ENCODE peak calls at places on chromosomes 5 and 9, in four cellular contexts. One of them, this sample, is unnamed.

GRCh38 chr5:121189569-121190305 is 661.9 kb upstream of the FTMT start:
- DNase-seq in foreskin fibroblast: peak; percentile 81
- DNase-seq in fibroblast of lung: peak; percentile 59
- DNase-seq in AG04449: peak; percentile 2
- DNase-seq in this sample: peak; percentile 86

GRCh38 chr5:90602681-90603080 is 44.1 kb downstream of the ADGRV1 start:
- DNase-seq in foreskin fibroblast: no peak
- DNase-seq in fibroblast of lung: no peak
- DNase-seq in AG04449: no peak
- DNase-seq in this sample: no peak

GRCh38 chr5:38448553-38449350 is 107.7 kb downstream of the LIFR start:
- DNase-seq in foreskin fibroblast: peak; percentile 46
- DNase-seq in fibroblast of lung: no peak
- DNase-seq in AG04449: no peak
- DNase-seq in this sample: peak; percentile 61

GRCh38 chr5:1409386-1410110 is 35.7 kb downstream of the SLC6A3 start:
- DNase-seq in foreskin fibroblast: peak; percentile 54
- DNase-seq in fibroblast of lung: peak; percentile 3
- DNase-seq in AG04449: no peak
- DNase-seq in this sample: peak; percentile 18

GRCh38 chr9:89175739-89176360 is 2.8 kb downstream of the SHC3 start:
- DNase-seq in foreskin fibroblast: peak; percentile 42
- DNase-seq in fibroblast of lung: peak; percentile 56
- DNase-seq in AG04449: no peak
- DNase-seq in this sample: peak; percentile 32

GRCh38 chr5:113800686-113801085 is 287.2 kb downstream of the YTHDC2 start:
- DNase-seq in foreskin fibroblast: no peak
- DNase-seq in fibroblast of lung: no peak
- DNase-seq in AG04449: no peak
- DNase-seq in this sample: no peak

GRCh38 chr5:77957931-77958476 is 181.9 kb upstream of the TBCA start:
- DNase-seq in foreskin fibroblast: peak; percentile 17
- DNase-seq in fibroblast of lung: no peak
- DNase-seq in AG04449: no peak
- DNase-seq in this sample: no peak

GRCh38 chr9:124503713-124504529 is 3.3 kb downstream of the NR5A1 start:
- DNase-seq in foreskin fibroblast: peak; percentile 13
- DNase-seq in fibroblast of lung: no peak
- DNase-seq in AG04449: no peak
- DNase-seq in this sample: no peak

GRCh38 chr9:715310-715709 is 126.2 kb upstream of the DMRT1 start:
- DNase-seq in foreskin fibroblast: no peak
- DNase-seq in fibroblast of lung: peak; percentile 56
- DNase-seq in AG04449: no peak
- DNase-seq in this sample: no peak

GRCh38 chr5:124596595-124597388 is 149.6 kb downstream of the ZNF608 start:
- DNase-seq in foreskin fibroblast: peak; percentile 83
- DNase-seq in fibroblast of lung: peak; percentile 97
- DNase-seq in AG04449: peak; percentile 87
- DNase-seq in this sample: no peak

GRCh38 chr5:176424181-176424580 is 7.8 kb upstream of the CLTB start:
- DNase-seq in foreskin fibroblast: no peak
- DNase-seq in fibroblast of lung: no peak
- DNase-seq in AG04449: no peak
- DNase-seq in this sample: no peak

GRCh38 chr9:70601000-70601929 is 186.8 kb upstream of the KLF9 start:
- DNase-seq in foreskin fibroblast: peak; percentile 97
- DNase-seq in fibroblast of lung: peak; percentile 100
- DNase-seq in AG04449: peak; percentile 99
- DNase-seq in this sample: peak; percentile 30

GRCh38 chr5:140345919-140346347 is 470 bp downstream of the HBEGF start:
- DNase-seq in foreskin fibroblast: peak; percentile 85
- DNase-seq in fibroblast of lung: peak; percentile 69
- DNase-seq in AG04449: no peak
- DNase-seq in this sample: peak; percentile 73

GRCh38 chr5:102545175-102545574 is 46.4 kb upstream of the SLCO6A1 start:
- DNase-seq in foreskin fibroblast: peak; percentile 5
- DNase-seq in fibroblast of lung: no peak
- DNase-seq in AG04449: no peak
- DNase-seq in this sample: peak; percentile 38
- TF ChIP-seq CTCF in foreskin fibroblast: peak; percentile 21
- TF ChIP-seq CTCF in fibroblast of lung: peak; percentile 13
- TF ChIP-seq CTCF in AG04449: peak; percentile 15
- TF ChIP-seq CTCF in this sample: peak; percentile 39

DNA sequence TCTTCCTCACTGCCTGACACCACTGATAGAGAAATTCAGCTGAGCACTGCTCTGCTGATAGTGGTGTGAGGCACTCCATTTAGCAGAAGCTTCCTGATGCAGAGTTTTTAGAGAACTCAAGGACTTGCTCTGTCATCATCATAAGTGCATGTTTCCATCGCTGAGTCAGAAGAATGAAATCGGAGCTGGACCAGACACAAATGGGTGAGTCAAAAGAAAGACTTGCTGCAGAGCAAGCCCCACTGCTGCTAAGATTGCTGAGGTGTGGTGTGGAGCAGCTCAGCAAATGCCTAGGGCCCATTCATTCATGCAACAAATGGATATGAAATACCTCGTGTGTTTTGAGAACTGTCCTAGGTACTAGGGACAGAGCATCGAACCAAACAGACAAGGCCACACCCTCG is 410.2 kb upstream of the SLC30A5 start:
- DNase-seq in foreskin fibroblast: peak; percentile 97
- DNase-seq in fibroblast of lung: peak; percentile 99
- DNase-seq in AG04449: peak; percentile 96
- DNase-seq in this sample: peak; percentile 94
- H3K4me3 ChIP-seq in foreskin fibroblast: no peak overlapping the region
- H3K4me3 ChIP-seq in fibroblast of lung: no peak overlapping the region
- H3K4me3 ChIP-seq in AG04449: no peak overlapping the region
- H3K4me3 ChIP-seq in this sample: no peak overlapping the region

DNA sequence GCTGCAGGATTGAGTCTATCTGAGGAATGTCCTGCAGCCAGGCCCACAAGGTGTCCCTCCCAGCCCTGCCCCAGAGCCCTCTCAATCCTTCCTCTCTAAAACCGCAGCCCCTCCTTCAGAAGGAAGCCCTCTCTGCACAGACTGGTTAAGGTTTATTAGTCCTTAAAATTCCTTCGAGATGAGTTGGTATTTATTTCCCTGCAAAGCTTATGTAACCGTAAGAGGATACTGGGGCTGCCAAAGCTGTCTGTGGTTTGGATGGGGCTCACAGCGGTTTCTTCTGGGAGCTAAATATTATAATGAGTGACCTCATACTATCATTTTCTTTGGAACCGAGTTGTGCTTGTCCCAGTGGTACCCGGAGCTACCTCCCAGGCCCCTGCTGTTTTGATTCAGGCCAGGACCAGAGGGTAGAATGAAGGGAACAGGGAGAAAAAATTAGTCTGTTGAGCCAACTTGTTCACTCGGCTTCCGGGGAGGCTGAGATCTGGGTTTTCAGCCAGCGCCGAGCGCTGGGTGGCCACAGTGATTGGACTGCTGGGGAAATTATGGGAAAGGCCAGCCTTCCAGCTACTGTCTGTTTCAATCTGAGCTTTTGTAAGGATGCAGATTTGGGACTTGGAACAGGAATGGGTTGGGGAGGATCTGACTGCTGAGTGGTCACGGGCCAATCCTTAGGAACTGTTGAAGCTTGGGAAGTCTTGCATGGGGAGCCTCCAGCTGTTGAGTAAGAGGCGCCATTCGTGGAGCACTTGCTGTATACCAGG is 107.5 kb downstream of the NDFIP1 start:
- DNase-seq in foreskin fibroblast: peak; percentile 93
- DNase-seq in fibroblast of lung: peak; percentile 99
- DNase-seq in AG04449: peak; percentile 94
- DNase-seq in this sample: no peak
- TF ChIP-seq CTCF in foreskin fibroblast: no peak
- TF ChIP-seq CTCF in fibroblast of lung: no peak
- TF ChIP-seq CTCF in AG04449: no peak
- TF ChIP-seq CTCF in this sample: no peak

GRCh38 chr9:130824616-130825015 is 10.4 kb upstream of the ABL1 start:
- DNase-seq in foreskin fibroblast: peak; percentile 45
- DNase-seq in fibroblast of lung: no peak
- DNase-seq in AG04449: no peak
- DNase-seq in this sample: no peak
- H3K4me3 ChIP-seq in foreskin fibroblast: peak overlapping the region; percentile 1
- H3K4me3 ChIP-seq in fibroblast of lung: no peak overlapping the region
- H3K4me3 ChIP-seq in AG04449: peak overlapping the region; percentile 7
- H3K4me3 ChIP-seq in this sample: peak overlapping the region; percentile 7

GRCh38 chr5:141850183-141850768 is 27.9 kb downstream of the PCDH1 start:
- DNase-seq in foreskin fibroblast: peak; percentile 61
- DNase-seq in fibroblast of lung: peak; percentile 19
- DNase-seq in AG04449: no peak
- DNase-seq in this sample: peak; percentile 60
- TF ChIP-seq CTCF in foreskin fibroblast: no peak
- TF ChIP-seq CTCF in fibroblast of lung: no peak
- TF ChIP-seq CTCF in AG04449: no peak
- TF ChIP-seq CTCF in this sample: no peak

DNA sequence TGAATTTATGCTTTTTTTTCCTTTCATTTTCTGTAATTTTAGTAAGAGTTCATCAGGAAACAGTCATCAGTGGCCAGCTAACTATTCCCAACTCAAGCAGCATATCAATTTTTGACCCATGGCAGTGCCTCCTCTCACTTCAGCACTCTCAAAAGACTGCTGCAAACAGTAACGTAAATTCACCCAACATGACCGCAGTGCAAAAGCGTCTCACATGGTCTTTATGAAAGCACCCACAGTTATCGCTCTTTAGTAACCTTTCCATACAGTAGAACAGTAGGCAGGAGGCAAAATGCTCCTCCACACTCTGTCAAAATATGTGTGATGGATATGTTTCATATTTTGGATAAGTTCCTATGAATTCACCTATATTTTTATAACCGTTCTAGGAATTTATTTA is 48.6 kb downstream of the PARP8 start:
- DNase-seq in foreskin fibroblast: no peak
- DNase-seq in fibroblast of lung: no peak
- DNase-seq in AG04449: no peak
- DNase-seq in this sample: no peak
- H3K4me3 ChIP-seq in foreskin fibroblast: no peak overlapping the region
- H3K4me3 ChIP-seq in fibroblast of lung: no peak overlapping the region
- H3K4me3 ChIP-seq in AG04449: no peak overlapping the region
- H3K4me3 ChIP-seq in this sample: no peak overlapping the region

DNA sequence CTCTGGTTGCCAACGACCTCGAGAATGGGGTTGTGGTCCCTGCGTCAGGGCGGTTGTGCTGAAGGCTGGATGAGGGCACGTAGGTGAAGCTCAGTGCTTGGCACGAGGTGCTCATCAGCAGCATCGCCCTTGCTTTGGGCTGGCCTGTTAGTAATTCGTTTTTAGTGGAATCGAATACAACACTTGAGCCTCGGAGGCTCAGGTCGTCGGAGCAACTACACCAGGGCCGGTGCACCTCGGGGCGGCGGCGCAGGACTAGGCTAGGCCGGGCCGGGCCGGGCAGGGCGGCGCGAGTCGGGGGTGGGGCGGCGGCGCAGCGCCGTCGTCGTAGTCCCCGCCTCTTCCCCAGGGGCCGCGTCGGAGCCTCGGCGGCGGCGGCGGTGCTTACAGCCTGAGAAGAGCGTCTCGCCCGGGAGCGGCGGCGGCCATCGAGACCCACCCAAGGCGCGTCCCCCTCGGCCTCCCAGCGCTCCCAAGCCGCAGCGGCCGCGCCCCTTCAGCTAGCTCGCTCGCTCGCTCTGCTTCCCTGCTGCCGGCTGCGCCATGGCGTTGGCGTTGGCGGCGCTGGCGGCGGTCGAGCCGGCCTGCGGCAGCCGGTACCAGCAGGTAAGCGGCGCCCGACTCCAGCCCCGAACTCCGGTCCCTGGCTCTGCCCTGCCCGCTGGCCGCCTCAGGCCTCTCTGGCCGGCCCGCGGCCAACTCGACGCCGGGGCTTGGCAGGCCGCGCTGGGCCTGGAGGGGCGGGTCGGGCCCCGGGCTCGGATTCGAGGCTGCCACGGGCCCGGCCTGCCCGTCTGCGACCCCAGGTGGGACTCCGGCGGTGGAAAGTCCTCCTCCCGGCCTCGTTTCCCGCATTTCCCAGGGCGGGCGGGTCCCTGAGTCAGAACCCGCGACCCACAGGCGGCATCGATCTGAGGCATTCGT is at the start of gene NDFIP1:
- DNase-seq in foreskin fibroblast: peak; percentile 94
- DNase-seq in fibroblast of lung: peak; percentile 78
- DNase-seq in AG04449: no peak
- DNase-seq in this sample: peak; percentile 88
- TF ChIP-seq CTCF in foreskin fibroblast: no peak
- TF ChIP-seq CTCF in fibroblast of lung: no peak
- TF ChIP-seq CTCF in AG04449: no peak
- TF ChIP-seq CTCF in this sample: no peak

GRCh38 chr9:121294866-121295661 is 27.1 kb downstream of the GSN start:
- DNase-seq in foreskin fibroblast: no peak
- DNase-seq in fibroblast of lung: no peak
- DNase-seq in AG04449: no peak
- DNase-seq in this sample: no peak
- H3K4me3 ChIP-seq in foreskin fibroblast: no peak overlapping the region
- H3K4me3 ChIP-seq in fibroblast of lung: no peak overlapping the region
- H3K4me3 ChIP-seq in AG04449: no peak overlapping the region
- H3K4me3 ChIP-seq in this sample: no peak overlapping the region